ENCODE peak calls at places on chromosomes 4 and X, in five cellular contexts. One of them, this sample, is unnamed.

GRCh38 chr4:7828926-7829325 is 110.7 kb downstream of the AFAP1 start:
- DNase-seq in NCI-H446: no peak
- DNase-seq in activated CD4-positive, alpha-beta T cell treated with anti-CD3 and anti-CD28 coated beads, Interleukin-2, amount 50 U/mL, for 48 hours: no peak
- DNase-seq in NCI-H1930: no peak
- DNase-seq in GDM1: no peak
- DNase-seq in this sample: no peak

GRCh38 chr4:150683775-150684350 is 101.9 kb downstream of the MAB21L2 start:
- DNase-seq in NCI-H1930: no peak
- DNase-seq in GDM1: no peak
- DNase-seq in NCI-H446: no peak
- DNase-seq in activated CD4-positive, alpha-beta T cell treated with anti-CD3 and anti-CD28 coated beads, Interleukin-2, amount 50 U/mL, for 48 hours: no peak
- DNase-seq in this sample: no peak

GRCh38 chr4:3439391-3439790 is 2.4 kb upstream of the HGFAC start:
- DNase-seq in GDM1: no peak
- DNase-seq in NCI-H446: no peak
- DNase-seq in activated CD4-positive, alpha-beta T cell treated with anti-CD3 and anti-CD28 coated beads, Interleukin-2, amount 50 U/mL, for 48 hours: no peak
- DNase-seq in NCI-H1930: no peak
- DNase-seq in this sample: no peak

GRCh38 chr4:82560853-82561744 is 689 bp downstream of the TMEM150C start:
- DNase-seq in NCI-H1930: no peak
- DNase-seq in NCI-H446: no peak
- DNase-seq in GDM1: no peak
- DNase-seq in activated CD4-positive, alpha-beta T cell treated with anti-CD3 and anti-CD28 coated beads, Interleukin-2, amount 50 U/mL, for 48 hours: no peak
- DNase-seq in this sample: no peak

GRCh38 chrX:47212381-47213293 is 5.8 kb upstream of the CDK16 start:
- DNase-seq in NCI-H446: no peak
- DNase-seq in NCI-H1930: no peak
- DNase-seq in activated CD4-positive, alpha-beta T cell treated with anti-CD3 and anti-CD28 coated beads, Interleukin-2, amount 50 U/mL, for 48 hours: no peak
- DNase-seq in GDM1: no peak
- DNase-seq in this sample: no peak

GRCh38 chr4:83771113-83771705 is 235.3 kb downstream of the GPAT3 start:
- DNase-seq in GDM1: no peak
- DNase-seq in activated CD4-positive, alpha-beta T cell treated with anti-CD3 and anti-CD28 coated beads, Interleukin-2, amount 50 U/mL, for 48 hours: no peak
- DNase-seq in NCI-H446: peak
- DNase-seq in NCI-H1930: no peak
- DNase-seq in this sample: peak

GRCh38 chr4:2288051-2288541 is 26.2 kb upstream of the MXD4 start:
- DNase-seq in NCI-H446: no peak
- DNase-seq in GDM1: no peak
- DNase-seq in NCI-H1930: no peak
- DNase-seq in activated CD4-positive, alpha-beta T cell treated with anti-CD3 and anti-CD28 coated beads, Interleukin-2, amount 50 U/mL, for 48 hours: no peak
- DNase-seq in this sample: no peak

GRCh38 chr4:104352211-104352610 is 142.5 kb downstream of the CXXC4 start:
- DNase-seq in NCI-H446: no peak
- DNase-seq in GDM1: no peak
- DNase-seq in activated CD4-positive, alpha-beta T cell treated with anti-CD3 and anti-CD28 coated beads, Interleukin-2, amount 50 U/mL, for 48 hours: no peak
- DNase-seq in NCI-H1930: no peak
- DNase-seq in this sample: no peak

This sample was measured in HS-27A.